ENCODE peak calls at places on chromosomes 7 and 10, in seven cellular contexts. A is activated T-cell treated with anti-CD3 and anti-CD28 coated beads for 24 hours, M is HCT116, Y is islet precursor cell, J is RWPE1, I is dorsolateral prefrontal cortex, V is NAMALWA. E is an unnamed sample.

GRCh38 chr7:150383710-150384397 is 4.7 kb downstream of the ZNF775 start:
- DNase-seq in A (no peak), Y (peak), M (no peak), I (peak), V (peak), J (no peak), E (no peak)

GRCh38 chr7:8305625-8306388 is 43.8 kb upstream of the ICA1 start:
- DNase-seq in I (no peak), A (no peak), V (no peak), J (no peak), M (no peak), Y (no peak), E (no peak)

GRCh38 chr10:47409866-47410256 is 25.8 kb upstream of the ZNF488 start:
- DNase-seq in Y (no peak), M (no peak), I (no peak), V (no peak), A (no peak), J (no peak), E (no peak)

GRCh38 chr10:16386855-16387254 is 50.0 kb upstream of the PTER start:
- DNase-seq in J (no peak), M (no peak), Y (no peak), I (no peak), A (no peak), V (no peak), E (no peak)

GRCh38 chr7:135704074-135704473 is 23.9 kb downstream of the SLC13A4 start:
- DNase-seq in Y (no peak), A (no peak), J (no peak), I (no peak), M (no peak), V (peak), E (no peak)

GRCh38 chr10:85864173-85864549 is 502.4 kb downstream of the GRID1 start:
- DNase-seq in A (no peak), J (no peak), V (no peak), I (no peak), M (no peak), Y (peak), E (no peak)

GRCh38 chr10:93300981-93301380 is 181.2 kb downstream of the MYOF start:
- DNase-seq in M (no peak), A (no peak), Y (no peak), I (no peak), J (no peak), V (no peak), E (no peak)

GRCh38 chr10:4519691-4520402 is 306.2 kb upstream of the AKR1E2 start:
- DNase-seq in J (peak), M (no peak), Y (no peak), A (no peak), I (no peak), V (no peak), E (peak)

GRCh38 chr10:31586708-31587107 is 267.7 kb downstream of the ZEB1 start:
- DNase-seq in V (no peak), A (no peak), M (no peak), I (no peak), Y (no peak), J (no peak), E (no peak)